ENCODE peak calls at places on chromosomes 3 and 15, in ten cellular contexts. C, O, X, B, K, G, Z, N, P and I are unnamed samples.

GRCh38 chr3:35446896-35447295 is 192.4 kb upstream of the ARPP21 start:
- DNase-seq in C (no peak), O (no peak), X (no peak), B (no peak), K (no peak), G (no peak), Z (no peak), N (no peak), P (no peak), I (no peak)

GRCh38 chr15:92616621-92617179 is 38.9 kb downstream of the FAM174B start:
- DNase-seq in C (no peak), O (no peak), X (peak; percentile 75), B (no peak), K (no peak), G (peak; percentile 73), Z (no peak), N (no peak), P (no peak), I (no peak)

GRCh38 chr3:155535098-155535497 is 209.8 kb downstream of the PLCH1 start:
- DNase-seq in C (no peak), O (no peak), X (no peak), B (peak; percentile 48), K (no peak), G (no peak), Z (no peak), N (no peak), P (no peak), I (no peak)

GRCh38 chr15:79296583-79296982 is 14.1 kb downstream of the ANKRD34C start:
- DNase-seq in C (no peak), O (no peak), X (no peak), B (peak; percentile 1), K (no peak), G (no peak), Z (no peak), N (no peak), P (no peak), I (no peak)

GRCh38 chr15:99436472-99437314 is 129.1 kb upstream of the MEF2A start:
- DNase-seq in C (no peak), O (no peak), X (no peak), B (no peak), K (no peak), G (peak; percentile 88), Z (no peak), N (no peak), P (no peak), I (no peak)

GRCh38 chr3:37025562-37026335 is 32.4 kb downstream of the MLH1 start:
- DNase-seq in C (no peak), O (no peak), X (no peak), B (no peak), K (no peak), G (no peak), Z (no peak), N (no peak), P (no peak), I (no peak)

GRCh38 chr15:100190675-100191074 is 151.1 kb downstream of the ADAMTS17 start:
- DNase-seq in C (no peak), O (no peak), X (peak; percentile 49), B (no peak), K (no peak), G (peak; percentile 66), Z (no peak), N (no peak), P (no peak), I (no peak)

GRCh38 chr3:15581471-15582394 is 19.6 kb downstream of the HACL1 start:
- DNase-seq in C (no peak), O (peak; percentile 44), X (no peak), B (no peak), K (no peak), G (no peak), Z (no peak), N (no peak), P (no peak), I (no peak)

GRCh38 chr3:142586803-142587406 is 8.4 kb upstream of the ATR start:
- DNase-seq in C (peak; percentile 0), O (peak; percentile 86), X (no peak), B (peak; percentile 74), K (no peak), G (no peak), Z (peak; percentile 79), N (peak; percentile 81), P (peak; percentile 84), I (no peak)

GRCh38 chr15:69066646-69066995 is 52.1 kb downstream of the NOX5 start:
- DNase-seq in C (no peak), O (no peak), X (no peak), B (no peak), K (no peak), G (no peak), Z (no peak), N (no peak), P (no peak), I (no peak)

GRCh38 chr15:77606142-77607034 is 26.3 kb downstream of the LINGO1 start:
- DNase-seq in C (no peak), O (peak; percentile 60), X (no peak), B (peak; percentile 65), K (no peak), G (no peak), Z (no peak), N (no peak), P (no peak), I (no peak)

GRCh38 chr3:153641321-153641720 is 479.3 kb downstream of the RAP2B start:
- DNase-seq in C (no peak), O (no peak), X (no peak), B (no peak), K (no peak), G (no peak), Z (no peak), N (no peak), P (no peak), I (no peak)

GRCh38 chr3:4720316-4721075 is 227.3 kb downstream of the ITPR1 start:
- DNase-seq in C (peak; percentile 13), O (peak; percentile 76), X (no peak), B (peak; percentile 82), K (peak; percentile 27), G (peak; percentile 89), Z (peak; percentile 69), N (no peak), P (peak; percentile 65), I (peak; percentile 86)

GRCh38 chr3:122918576-122919290 is 108.8 kb downstream of the SEMA5B start:
- DNase-seq in C (no peak), O (peak; percentile 29), X (peak; percentile 29), B (no peak), K (no peak), G (no peak), Z (no peak), N (no peak), P (no peak), I (no peak)

GRCh38 chr3:182989566-182989965 is 9.2 kb upstream of the DCUN1D1 start:
- DNase-seq in C (no peak), O (no peak), X (no peak), B (peak; percentile 31), K (no peak), G (no peak), Z (no peak), N (peak; percentile 74), P (no peak), I (no peak)

GRCh38 chr3:123081718-123082369 is 15.0 kb downstream of the PDIA5 start:
- DNase-seq in C (no peak), O (no peak), X (no peak), B (peak; percentile 21), K (no peak), G (peak; percentile 52), Z (no peak), N (peak; percentile 75), P (no peak), I (no peak)

GRCh38 chr15:61871926-61872522 is 188.2 kb downstream of the VPS13C start:
- DNase-seq in C (no peak), O (peak; percentile 34), X (no peak), B (peak; percentile 55), K (no peak), G (no peak), Z (peak; percentile 32), N (peak; percentile 70), P (peak; percentile 51), I (no peak)

GRCh38 chr3:141049681-141050080 is 1.5 kb upstream of the SPSB4 start:
- DNase-seq in C (no peak), O (peak; percentile 6), X (no peak), B (peak; percentile 36), K (no peak), G (no peak), Z (peak; percentile 11), N (no peak), P (no peak), I (no peak)

GRCh38 chr15:48861813-48862431 is 16.0 kb upstream of the EID1 start:
- DNase-seq in C (no peak), O (peak; percentile 78), X (no peak), B (peak; percentile 80), K (no peak), G (no peak), Z (peak; percentile 64), N (peak; percentile 62), P (peak; percentile 87), I (peak; percentile 69)

GRCh38 chr3:42894693-42895092 is 11.2 kb upstream of the ZNF662 start:
- DNase-seq in C (no peak), O (no peak), X (no peak), B (no peak), K (no peak), G (no peak), Z (no peak), N (no peak), P (no peak), I (no peak)

GRCh38 chr3:27589795-27590194 is 105.6 kb upstream of the SLC4A7 start:
- DNase-seq in C (no peak), O (peak; percentile 63), X (no peak), B (no peak), K (no peak), G (no peak), Z (no peak), N (no peak), P (no peak), I (no peak)

GRCh38 chr3:120438971-120439370 is 11.8 kb downstream of the FSTL1 start:
- DNase-seq in C (no peak), O (peak; percentile 97), X (peak; percentile 85), B (no peak), K (no peak), G (peak; percentile 82), Z (no peak), N (no peak), P (no peak), I (no peak)